ENCODE peak calls at places on chromosomes 3 and 15, in seven cellular contexts. W is thoracic aorta, V is fibroblast of lung, C is neuronal stem cell, M is IMR-90, B is heart right ventricle, Y is coronary artery. T is an unnamed sample.

GRCh38 chr3:139378587-139378986 is 10.9 kb downstream of the COPB2 start:
- DNase-seq in M (peak), Y (no peak), W (no peak), C (no peak), V (peak), B (no peak), T (no peak)

GRCh38 chr3:57852896-57853295 is 96.8 kb downstream of the SLMAP start:
- DNase-seq in C (no peak), B (no peak), W (no peak), V (peak), Y (no peak), M (peak), T (no peak)

GRCh38 chr3:125478321-125478720 is 41.7 kb downstream of the SNX4 start:
- DNase-seq in B (no peak), M (peak), C (no peak), V (peak), Y (no peak), W (no peak), T (no peak)

GRCh38 chr3:118682916-118683315 is 351.7 kb downstream of the IGSF11 start:
- DNase-seq in C (no peak), Y (no peak), B (no peak), M (no peak), V (no peak), W (no peak), T (no peak)

GRCh38 chr3:38648659-38649499 is 608 bp downstream of the SCN5A start:
- DNase-seq in M (no peak), B (no peak), Y (peak), C (no peak), W (no peak), V (no peak), T (no peak)

GRCh38 chr3:9769426-9770275 is at the start of gene CAMK1:
- DNase-seq in M (peak), B (peak), W (no peak), C (peak), V (peak), Y (peak), T (no peak)

GRCh38 chr15:51878446-51879386 is 49.3 kb downstream of the TMOD3 start:
- DNase-seq in W (no peak), Y (no peak), C (no peak), V (peak), B (no peak), M (peak), T (peak)

GRCh38 chr3:126456211-126456610 is 19.5 kb downstream of the ZXDC start:
- DNase-seq in M (no peak), B (no peak), C (no peak), V (no peak), Y (peak), W (no peak), T (no peak)

GRCh38 chr15:100525894-100526512 is 2.7 kb downstream of the CERS3 start:
- DNase-seq in C (no peak), W (no peak), Y (no peak), V (no peak), B (peak), M (no peak), T (no peak)

GRCh38 chr3:13507791-13508339 is 27.8 kb downstream of the HDAC11 start:
- DNase-seq in W (no peak), V (peak), Y (no peak), B (no peak), C (no peak), M (peak), T (no peak)

GRCh38 chr15:101528108-101528916 is 38.8 kb upstream of the PCSK6 start:
- DNase-seq in W (no peak), B (peak), V (no peak), M (no peak), C (no peak), Y (no peak), T (no peak)

GRCh38 chr3:163939926-163940325 is 1138.4 kb downstream of the SI start:
- DNase-seq in C (no peak), V (peak), Y (no peak), B (no peak), W (no peak), M (no peak), T (no peak)

GRCh38 chr3:183918178-183918577 is 33.5 kb upstream of the PARL start:
- DNase-seq in B (no peak), W (no peak), V (no peak), Y (no peak), M (no peak), C (no peak), T (no peak)

GRCh38 chr3:50592568-50592967 is 19.0 kb downstream of the CISH start:
- DNase-seq in Y (no peak), B (no peak), W (no peak), C (no peak), M (no peak), V (no peak), T (no peak)

GRCh38 chr3:50588759-50589433 is 19.6 kb downstream of the HEMK1 start:
- DNase-seq in Y (no peak), V (peak), M (peak), B (no peak), C (no peak), W (no peak), T (no peak)

GRCh38 chr3:50587806-50588758 is 18.8 kb downstream of the HEMK1 start:
- DNase-seq in V (no peak), M (no peak), W (no peak), C (no peak), B (no peak), Y (no peak), T (no peak)

GRCh38 chr3:50594253-50594785 is 17.3 kb downstream of the CISH start:
- DNase-seq in B (no peak), M (no peak), Y (no peak), V (no peak), W (no peak), C (no peak), T (no peak)

DNA sequence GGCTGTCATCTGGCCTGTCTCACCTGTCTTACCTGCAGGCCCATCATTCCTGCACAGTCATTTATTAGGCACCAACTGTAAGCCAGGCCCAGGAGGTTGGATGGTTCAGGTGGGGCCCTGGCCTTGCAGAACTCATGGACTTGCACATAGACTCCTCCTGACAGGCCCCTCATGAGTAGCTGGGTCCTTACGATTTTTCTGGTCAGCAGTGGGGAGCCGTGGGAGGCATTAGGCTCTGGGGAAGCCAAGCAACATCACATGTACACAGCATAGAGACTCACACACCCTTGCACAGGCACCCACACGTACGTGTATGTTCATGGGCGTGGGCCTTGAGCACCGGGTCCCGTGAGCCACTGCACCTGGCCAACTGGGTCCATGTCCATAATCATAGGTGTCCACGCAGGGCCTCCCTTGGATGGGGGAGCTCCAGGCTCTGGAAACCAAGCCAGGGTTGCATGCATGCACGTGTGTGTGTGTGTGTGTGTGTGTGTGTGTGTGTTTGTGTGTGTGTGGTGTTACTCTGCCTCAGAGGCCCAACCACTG is 20.3 kb downstream of the CISH start:
- DNase-seq in C (no peak), Y (no peak), B (no peak), V (no peak), M (no peak), W (no peak), T (no peak)
- H3K4me3 ChIP-seq in C (no peak), Y (no peak), B (no peak), V (no peak), M (no peak), W (no peak), T (no peak)

GRCh38 chr3:128277378-128278049 is 124.2 kb downstream of the EEFSEC start:
- DNase-seq in V (no peak), B (no peak), Y (peak), C (no peak), W (no peak), M (no peak), T (no peak)
- H3K4me3 ChIP-seq in V (no peak), B (no peak), Y (no peak), C (no peak), W (no peak), M (no peak), T (no peak)

GRCh38 chr15:49915822-49916221 is 203.2 kb downstream of the ATP8B4 start:
- DNase-seq in B (no peak), M (no peak), C (no peak), W (no peak), V (no peak), Y (no peak), T (no peak)

GRCh38 chr15:49918106-49918505 is 200.9 kb downstream of the ATP8B4 start:
- DNase-seq in W (no peak), M (peak), C (no peak), Y (no peak), V (peak), B (no peak), T (peak)

GRCh38 chr15:49916998-49917397 is 202.0 kb downstream of the ATP8B4 start:
- DNase-seq in M (no peak), B (no peak), V (no peak), Y (no peak), W (no peak), C (no peak), T (no peak)
- H3K4me3 ChIP-seq in M (no peak), B (no peak), V (no peak), Y (no peak), W (no peak), C (no peak), T (no peak)

GRCh38 chr15:74402873-74403589 is 30.7 kb downstream of the SEMA7A start:
- DNase-seq in B (no peak), M (no peak), V (no peak), C (no peak), Y (no peak), W (no peak), T (no peak)
- H3K4me3 ChIP-seq in B (no peak), M (no peak), V (no peak), C (no peak), Y (no peak), W (no peak), T (no peak)